ENCODE peak calls at places on chromosomes 5 and 9, in nine cellular contexts. V is H1, Q is GM23338, U is PC-3, T is hepatocyte, W is endothelial cell of umbilical vein, C is fibroblast of lung, G is HepG2, S is HCT116. E is an unnamed sample.

GRCh38 chr5:142056831-142057696 is 44.2 kb upstream of the GNPDA1 start:
- DNase-seq in V (no peak), W (no peak), C (no peak), T (no peak), S (no peak), U (peak; percentile 25), Q (no peak), G (no peak), E (peak; percentile 61)

GRCh38 chr9:116437411-116438370 is 249.4 kb upstream of the TRIM32 start:
- DNase-seq in T (peak; percentile 22), Q (no peak), W (no peak), S (no peak), U (no peak), V (no peak), G (no peak), C (peak; percentile 39), E (no peak)

GRCh38 chr9:32525506-32525905 is 490 bp downstream of the RIGI start:
- DNase-seq in T (peak; percentile 19), C (peak; percentile 8), Q (no peak), U (no peak), W (no peak), G (no peak), S (no peak), V (no peak), E (no peak)

GRCh38 chr5:79416499-79416898 is 97.4 kb downstream of the HOMER1 start:
- DNase-seq in S (no peak), Q (no peak), U (no peak), V (no peak), C (no peak), W (no peak), G (no peak), T (no peak), E (no peak)

GRCh38 chr5:62100201-62100600 is 205.8 kb upstream of the KIF2A start:
- DNase-seq in Q (no peak), C (no peak), W (no peak), S (no peak), G (no peak), V (no peak), U (no peak), T (no peak), E (peak; percentile 27)

GRCh38 chr5:91484662-91485061 is 101.5 kb upstream of the ARRDC3 start:
- DNase-seq in Q (no peak), S (no peak), T (no peak), G (no peak), W (no peak), V (no peak), U (peak; percentile 67), C (peak; percentile 2), E (no peak)

GRCh38 chr9:31323726-31324444 is 1060.6 kb upstream of the ACO1 start:
- DNase-seq in Q (no peak), U (no peak), C (no peak), W (no peak), S (no peak), T (no peak), G (no peak), V (no peak), E (no peak)

GRCh38 chr9:79673614-79674013 is 101.8 kb downstream of the TLE4 start:
- DNase-seq in W (no peak), U (no peak), C (no peak), T (no peak), G (no peak), Q (no peak), S (no peak), V (no peak), E (no peak)

GRCh38 chr5:152380415-152381123 is 24.5 kb downstream of the NMUR2 start:
- DNase-seq in W (no peak), V (no peak), S (no peak), Q (no peak), T (no peak), G (no peak), C (no peak), U (no peak), E (no peak)
- H3K4me3 ChIP-seq in W (no peak overlapping the region), V (no peak overlapping the region), S (no peak overlapping the region), Q (no peak overlapping the region), T (no peak overlapping the region), G (no peak overlapping the region), C (no peak overlapping the region), U (no peak overlapping the region), E (no peak overlapping the region)

GRCh38 chr9:94950733-94951590 is 224.5 kb downstream of the AOPEP start:
- DNase-seq in S (no peak), U (no peak), T (no peak), C (peak; percentile 71), V (no peak), G (peak; percentile 88), W (peak; percentile 85), Q (no peak), E (peak; percentile 76)
- H3K4me2 ChIP-seq in S (peak overlapping the region; percentile 41), U (peak overlapping the region; percentile 31), T (peak overlapping the region; percentile 41), C (no peak overlapping the region), V (no peak overlapping the region), G (peak overlapping the region; percentile 25), W (no peak overlapping the region), Q (peak overlapping the region; percentile 23), E (peak overlapping the region; percentile 17)

DNA sequence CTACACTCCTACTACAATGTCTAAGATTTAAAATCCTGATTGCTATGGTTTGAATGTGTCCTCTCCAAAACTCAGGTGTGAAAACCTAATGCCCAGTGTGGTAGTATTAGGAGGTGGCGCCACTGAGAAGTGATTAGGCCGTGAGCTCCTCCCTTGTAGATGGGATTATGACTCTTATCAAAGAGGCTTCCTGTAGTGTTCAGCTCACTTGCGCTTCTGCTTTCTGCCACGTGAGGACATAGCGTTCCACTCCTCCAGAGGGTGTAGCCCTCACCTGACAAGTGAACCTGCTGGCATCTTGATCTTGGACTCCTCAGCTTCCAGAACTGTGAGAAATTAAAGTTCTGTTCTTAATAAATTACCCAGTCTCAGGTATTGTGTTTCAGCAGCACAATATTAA is 33.0 kb upstream of the WHRN start:
- DNase-seq in G (peak; percentile 37), C (no peak), S (peak; percentile 88), Q (peak; percentile 89), U (peak; percentile 15), T (peak; percentile 64), V (no peak), W (no peak), E (no peak)
- TF ChIP-seq CTCF in G (peak; percentile 59), C (no peak), S (peak; percentile 55), Q (peak; percentile 68), U (peak; percentile 37), T (peak; percentile 21), V (peak; percentile 51), W (no peak), E (no peak)

GRCh38 chr5:1652873-1653707 is 129.3 kb upstream of the LPCAT1 start:
- DNase-seq in S (no peak), C (no peak), Q (peak; percentile 24), U (peak; percentile 42), W (no peak), G (no peak), T (no peak), V (peak; percentile 56), E (peak; percentile 79)
- H3K4me3 ChIP-seq in S (no peak overlapping the region), C (no peak overlapping the region), Q (peak overlapping the region; percentile 46), U (peak overlapping the region; percentile 21), W (no peak overlapping the region), G (peak overlapping the region; percentile 33), T (no peak overlapping the region), V (no peak overlapping the region), E (no peak overlapping the region)

GRCh38 chr5:16995372-16995771 is 59.3 kb upstream of the MYO10 start:
- DNase-seq in S (no peak), U (no peak), T (no peak), G (no peak), Q (no peak), W (peak; percentile 89), C (peak; percentile 28), V (no peak), E (no peak)
- H3K4me2 ChIP-seq in S (no peak overlapping the region), U (no peak overlapping the region), T (no peak overlapping the region), G (no peak overlapping the region), Q (no peak overlapping the region), W (peak overlapping the region; percentile 67), C (peak overlapping the region; percentile 70), V (no peak overlapping the region), E (peak overlapping the region; percentile 66)

DNA sequence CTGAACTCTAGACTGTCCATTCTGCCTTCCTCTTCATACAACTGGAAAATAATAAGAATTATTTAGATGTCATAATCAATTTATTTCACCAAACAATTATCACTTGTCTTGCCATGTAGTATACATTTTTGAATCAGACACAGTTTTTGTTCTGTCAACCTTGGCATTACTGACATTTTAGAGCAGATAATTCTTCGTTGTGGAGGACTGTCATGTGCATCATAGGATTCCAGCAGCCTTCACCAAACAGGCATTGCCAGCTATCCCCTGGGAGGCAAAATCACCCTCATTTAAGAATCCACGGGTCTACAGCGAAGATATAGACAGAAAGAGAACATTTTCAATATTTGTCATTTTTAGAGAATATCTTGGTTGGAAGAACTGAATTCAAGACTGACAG is 293.9 kb downstream of the KDM4C start:
- DNase-seq in C (no peak), T (no peak), W (no peak), U (no peak), G (no peak), S (no peak), Q (no peak), V (no peak), E (no peak)
- TF ChIP-seq CTCF in C (no peak), T (no peak), W (no peak), U (no peak), G (no peak), S (no peak), Q (no peak), V (no peak), E (no peak)

GRCh38 chr9:129210125-129210524 is 32.1 kb upstream of the IER5L start:
- DNase-seq in W (no peak), C (no peak), U (no peak), V (no peak), G (no peak), T (no peak), S (no peak), Q (no peak), E (no peak)

GRCh38 chr9:129208191-129209091 is 30.4 kb upstream of the IER5L start:
- DNase-seq in V (peak; percentile 85), S (no peak), U (no peak), T (peak; percentile 71), G (no peak), W (no peak), C (no peak), Q (peak; percentile 96), E (peak; percentile 52)

GRCh38 chr9:129209109-129209508 is 31.0 kb upstream of the IER5L start:
- DNase-seq in C (no peak), G (no peak), W (no peak), V (peak; percentile 63), U (no peak), T (no peak), S (no peak), Q (peak; percentile 62), E (peak; percentile 38)

GRCh38 chr9:129211686-129212085 is 33.6 kb upstream of the IER5L start:
- DNase-seq in Q (peak; percentile 36), T (no peak), V (no peak), W (no peak), G (no peak), C (no peak), S (no peak), U (no peak), E (peak; percentile 10)

DNA sequence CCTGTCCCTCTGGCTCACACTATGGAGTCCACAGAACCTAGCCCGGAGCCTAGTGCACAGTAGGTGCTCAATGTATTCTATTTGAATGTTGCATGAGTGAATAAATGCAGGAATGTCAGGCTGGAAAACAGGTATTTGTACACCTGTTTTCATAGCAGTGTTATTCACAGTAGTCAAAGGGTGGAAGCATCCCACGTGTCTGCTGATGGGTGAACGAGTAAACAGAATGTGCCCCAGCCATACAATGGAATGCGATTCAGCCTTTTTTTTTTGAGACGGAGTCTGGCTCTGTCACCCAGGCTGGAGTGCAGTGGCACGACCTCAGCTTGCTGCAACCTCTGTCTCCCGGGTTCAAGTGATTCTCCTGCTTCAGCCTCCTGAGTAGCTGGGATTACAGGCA is 31.5 kb upstream of the IER5L start:
- DNase-seq in C (no peak), Q (peak; percentile 67), G (no peak), T (no peak), S (no peak), V (no peak), W (no peak), U (no peak), E (peak; percentile 76)
- H3K4me3 ChIP-seq in C (no peak overlapping the region), Q (peak overlapping the region; percentile 83), G (no peak overlapping the region), T (no peak overlapping the region), S (no peak overlapping the region), V (peak overlapping the region; percentile 83), W (no peak overlapping the region), U (no peak overlapping the region), E (no peak overlapping the region)

E was measured in osteoblast.